ENCODE peak calls at places on chromosomes 16 and 17, in ten cellular contexts. K is heart left ventricle, G is testis, I is IMR-90, M is tibial nerve, L is lower leg skin, N is GM12878, O is thyroid gland, T is right lobe of liver, U is adrenal gland. R is an unnamed sample.

GRCh38 chr17:16512011-16512410 is 20.0 kb upstream of the LRRC75A start:
- DNase-seq in K (no peak), G (no peak), I (no peak), M (no peak), L (no peak), N (no peak), O (no peak), T (no peak), U (no peak), R (no peak)

GRCh38 chr17:43069368-43069898 is 44.4 kb downstream of the RND2 start:
- DNase-seq in K (no peak), G (no peak), I (no peak), M (no peak), L (no peak), N (no peak), O (no peak), T (no peak), U (no peak), R (no peak)

GRCh38 chr17:33056392-33057146 is 64.9 kb downstream of the SPACA3 start:
- DNase-seq in K (no peak), G (no peak), I (no peak), M (no peak), L (no peak), N (no peak), O (no peak), T (no peak), U (no peak), R (no peak)

GRCh38 chr16:23505942-23506605 is 4.2 kb downstream of the GGA2 start:
- DNase-seq in K (no peak), G (no peak), I (no peak), M (no peak), L (no peak), N (no peak), O (no peak), T (no peak), U (no peak), R (no peak)

GRCh38 chr17:61805399-61805798 is 57.9 kb downstream of the BRIP1 start:
- DNase-seq in K (no peak), G (no peak), I (peak), M (no peak), L (no peak), N (no peak), O (no peak), T (no peak), U (no peak), R (no peak)

GRCh38 chr17:46851029-46851741 is at the start of gene WNT9B:
- DNase-seq in K (no peak), G (peak), I (no peak), M (no peak), L (no peak), N (no peak), O (peak), T (peak), U (no peak), R (peak)

GRCh38 chr16:86664518-86665318 is 86.4 kb downstream of the FOXL1 start:
- DNase-seq in K (no peak), G (no peak), I (peak), M (no peak), L (peak), N (peak), O (no peak), T (no peak), U (no peak), R (no peak)

GRCh38 chr16:56910654-56911539 is 21.0 kb upstream of the HERPUD1 start:
- DNase-seq in K (peak), G (peak), I (peak), M (no peak), L (no peak), N (no peak), O (no peak), T (no peak), U (no peak), R (no peak)

GRCh38 chr16:54939537-54940278 is 9.0 kb downstream of the IRX5 start:
- DNase-seq in K (no peak), G (no peak), I (no peak), M (no peak), L (peak), N (no peak), O (no peak), T (no peak), U (no peak), R (no peak)

GRCh38 chr16:67563708-67564468 is 1.6 kb downstream of the CTCF start:
- DNase-seq in K (no peak), G (no peak), I (peak), M (no peak), L (peak), N (no peak), O (peak), T (peak), U (peak), R (peak)

GRCh38 chr16:55622930-55623561 is 32.7 kb upstream of the SLC6A2 start:
- DNase-seq in K (no peak), G (peak), I (no peak), M (no peak), L (no peak), N (no peak), O (no peak), T (peak), U (peak), R (peak)

GRCh38 chr17:17496189-17497064 is at the start of gene RASD1:
- DNase-seq in K (peak), G (peak), I (peak), M (peak), L (peak), N (no peak), O (peak), T (peak), U (peak), R (peak)

GRCh38 chr17:4599505-4600281 is 15.4 kb downstream of the SMTNL2 start:
- DNase-seq in K (no peak), G (peak), I (peak), M (no peak), L (no peak), N (no peak), O (no peak), T (no peak), U (peak), R (no peak)

GRCh38 chr17:58269557-58270291 is 11.0 kb downstream of the MPO start:
- DNase-seq in K (no peak), G (no peak), I (no peak), M (no peak), L (peak), N (no peak), O (no peak), T (no peak), U (no peak), R (no peak)

GRCh38 chr17:32152130-32152529 is 9.8 kb downstream of the RHOT1 start:
- DNase-seq in K (no peak), G (peak), I (no peak), M (no peak), L (no peak), N (no peak), O (peak), T (peak), U (peak), R (peak)

GRCh38 chr16:16861546-16861945 is 482.6 kb downstream of the NPIPA7 start:
- DNase-seq in K (peak), G (peak), I (peak), M (no peak), L (peak), N (peak), O (peak), T (peak), U (peak), R (peak)

GRCh38 chr16:66750279-66751134 is 902 bp downstream of the DYNC1LI2 start:
- DNase-seq in K (no peak), G (no peak), I (no peak), M (no peak), L (no peak), N (no peak), O (no peak), T (no peak), U (no peak), R (no peak)

GRCh38 chr16:56094231-56094630 is 97.1 kb upstream of the GNAO1 start:
- DNase-seq in K (no peak), G (no peak), I (no peak), M (no peak), L (peak), N (no peak), O (no peak), T (no peak), U (no peak), R (no peak)

GRCh38 chr16:75065808-75066149 is 50.8 kb downstream of the LDHD start:
- DNase-seq in K (no peak), G (no peak), I (no peak), M (no peak), L (no peak), N (no peak), O (no peak), T (no peak), U (no peak), R (no peak)

GRCh38 chr17:46020023-46020735 is 21.1 kb downstream of the STH start:
- DNase-seq in K (no peak), G (no peak), I (no peak), M (no peak), L (peak), N (peak), O (no peak), T (no peak), U (no peak), R (no peak)

DNA sequence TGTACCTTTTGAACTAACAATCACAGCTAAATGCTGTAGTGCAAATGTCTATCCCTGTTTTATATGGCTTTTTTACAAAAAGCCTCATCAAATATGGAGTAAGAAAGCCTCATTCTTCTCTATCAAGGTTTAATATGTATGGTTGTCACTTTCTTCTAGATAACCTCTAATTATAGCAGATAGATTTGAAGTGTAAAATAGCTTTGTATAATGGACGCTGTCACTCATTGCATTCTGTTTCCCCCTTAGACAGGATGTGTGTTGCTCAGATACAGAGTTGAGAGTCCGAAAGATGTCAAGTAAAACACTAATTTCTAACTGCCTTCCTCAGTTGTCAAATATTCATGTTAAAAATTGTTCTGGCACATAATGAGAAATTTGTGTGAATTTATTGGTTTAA is 88.0 kb downstream of the NLK start:
- DNase-seq in K (no peak), G (no peak), I (no peak), M (no peak), L (no peak), N (no peak), O (no peak), T (no peak), U (no peak), R (no peak)
- TF ChIP-seq POLR2A in K (no peak), G (no peak), I (no peak), M (no peak), L (no peak), N (no peak), O (no peak), T (no peak), U (no peak), R (no peak)

DNA sequence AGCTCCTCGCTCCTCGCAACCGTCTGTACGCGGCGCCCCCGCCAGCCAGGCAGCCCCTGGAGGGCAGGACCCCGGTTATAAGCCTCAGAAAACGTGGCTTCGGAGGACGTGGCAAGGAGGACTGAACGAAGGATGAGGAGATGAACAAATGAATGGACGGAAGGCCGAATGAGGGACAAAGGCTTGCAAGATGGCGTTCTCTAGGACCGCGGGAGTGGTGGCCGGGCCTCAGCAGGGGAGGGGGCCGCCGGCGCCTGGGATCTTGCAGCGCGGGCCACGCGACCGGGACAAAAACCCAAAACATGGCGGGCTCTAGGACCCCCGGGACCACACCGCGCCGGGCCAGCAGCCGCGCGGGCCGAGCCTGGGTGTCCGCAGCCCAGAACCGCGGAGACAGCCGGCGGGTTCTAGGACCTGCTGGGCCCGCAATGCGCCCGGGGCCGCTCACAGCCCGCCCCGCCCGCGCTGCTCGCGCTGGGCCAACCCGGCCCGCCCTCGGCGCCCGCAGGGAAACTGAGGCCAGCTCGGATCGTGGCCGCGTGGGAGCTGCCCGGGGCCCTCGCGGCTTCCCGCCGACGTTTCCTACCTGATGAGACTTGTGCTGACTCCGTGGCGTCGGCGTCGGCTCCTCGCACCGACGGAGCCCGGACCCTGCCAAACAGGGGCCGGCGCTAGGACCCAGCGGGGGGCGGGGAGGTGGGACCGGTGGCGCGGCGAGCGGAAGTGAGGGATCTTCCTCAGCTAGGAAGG is 792 bp downstream of the ZNF668 start:
- DNase-seq in K (peak), G (peak), I (peak), M (peak), L (peak), N (no peak), O (peak), T (peak), U (peak), R (peak)
- TF ChIP-seq POLR2A in K (no peak), G (no peak), I (peak), M (no peak), L (no peak), N (peak), O (peak), T (peak), U (no peak), R (no peak)

GRCh38 chr17:7560172-7561027 is 1.3 kb upstream of the SENP3 start:
- DNase-seq in K (peak), G (peak), I (peak), M (no peak), L (peak), N (no peak), O (peak), T (no peak), U (peak), R (peak)

GRCh38 chr17:7562208-7562605 is 488 bp downstream of the SENP3 start:
- DNase-seq in K (no peak), G (no peak), I (no peak), M (no peak), L (no peak), N (no peak), O (no peak), T (no peak), U (no peak), R (no peak)

GRCh38 chr17:7563115-7563869 is 1.6 kb downstream of the SENP3 start:
- DNase-seq in K (no peak), G (no peak), I (no peak), M (no peak), L (no peak), N (no peak), O (no peak), T (no peak), U (no peak), R (no peak)

GRCh38 chr17:7561028-7561575 is 617 bp upstream of the SENP3 start:
- DNase-seq in K (peak), G (peak), I (peak), M (peak), L (peak), N (no peak), O (peak), T (peak), U (peak), R (peak)

GRCh38 chr17:7561589-7562207 is at the start of gene SENP3:
- DNase-seq in K (peak), G (peak), I (peak), M (peak), L (peak), N (no peak), O (peak), T (peak), U (peak), R (peak)
- TF ChIP-seq POLR2A in K (no peak), G (no peak), I (no peak), M (peak), L (no peak), N (peak), O (peak), T (peak), U (peak), R (peak)

GRCh38 chr17:27968206-27968732 is 74.2 kb upstream of the NLK start:
- DNase-seq in K (peak), G (peak), I (no peak), M (no peak), L (peak), N (no peak), O (peak), T (no peak), U (peak), R (peak)
- TF ChIP-seq POLR2A in K (no peak), G (no peak), I (no peak), M (no peak), L (no peak), N (no peak), O (no peak), T (no peak), U (no peak), R (peak)

GRCh38 chr16:70298988-70299938 is at the start of gene DDX19B:
- DNase-seq in K (peak), G (peak), I (peak), M (peak), L (peak), N (no peak), O (peak), T (peak), U (peak), R (peak)
- TF ChIP-seq POLR2A in K (no peak), G (no peak), I (peak), M (peak), L (peak), N (peak), O (peak), T (peak), U (peak), R (peak)

GRCh38 chr16:51201604-51202003 is 50.5 kb upstream of the SALL1 start:
- DNase-seq in K (no peak), G (no peak), I (no peak), M (no peak), L (no peak), N (no peak), O (no peak), T (no peak), U (no peak), R (no peak)
- TF ChIP-seq POLR2A in K (no peak), G (no peak), I (no peak), M (no peak), L (no peak), N (no peak), O (no peak), T (no peak), U (no peak), R (no peak)

DNA sequence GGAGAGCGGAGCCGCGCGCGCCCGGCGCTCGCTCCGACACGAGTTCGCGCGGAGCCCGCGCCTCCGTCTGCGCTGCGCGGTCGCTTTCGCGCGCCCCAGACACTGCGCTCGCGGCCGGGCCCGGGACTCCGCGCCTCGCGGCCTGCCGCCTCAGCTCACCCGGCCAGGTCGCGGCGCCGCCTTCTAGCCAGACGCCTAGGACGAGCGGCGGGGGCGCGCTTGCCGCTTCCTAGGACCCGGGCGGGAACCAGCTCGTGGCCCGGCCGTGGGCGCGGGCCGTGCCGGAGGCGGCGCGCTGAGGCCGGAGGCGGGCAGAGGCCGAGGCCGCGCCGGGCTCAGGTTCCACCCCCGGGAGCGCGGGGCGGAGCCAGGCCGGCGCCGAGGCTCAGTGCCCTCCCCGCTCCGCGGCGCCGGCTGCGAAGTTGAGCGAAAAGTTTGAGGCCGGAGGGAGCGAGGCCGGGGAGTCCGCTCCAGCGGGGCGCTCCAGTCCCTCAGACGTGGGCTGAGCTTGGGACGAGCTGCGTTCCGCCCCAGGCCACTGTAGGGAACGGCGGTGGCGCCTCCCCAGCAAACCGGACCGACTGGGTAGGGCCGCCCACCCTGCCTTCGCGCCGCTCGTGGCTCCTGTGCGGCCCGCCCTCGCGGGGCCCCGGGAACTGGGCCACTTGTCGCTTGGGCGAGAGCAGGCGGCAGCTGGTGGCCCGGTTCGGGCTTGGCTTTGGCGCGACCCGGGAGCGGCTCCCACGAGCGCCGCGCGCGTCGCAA is at the start of gene SPHK1:
- DNase-seq in K (peak), G (peak), I (peak), M (peak), L (peak), N (no peak), O (peak), T (peak), U (peak), R (peak)
- TF ChIP-seq POLR2A in K (no peak), G (no peak), I (peak), M (peak), L (no peak), N (no peak), O (peak), T (peak), U (peak), R (peak)

DNA sequence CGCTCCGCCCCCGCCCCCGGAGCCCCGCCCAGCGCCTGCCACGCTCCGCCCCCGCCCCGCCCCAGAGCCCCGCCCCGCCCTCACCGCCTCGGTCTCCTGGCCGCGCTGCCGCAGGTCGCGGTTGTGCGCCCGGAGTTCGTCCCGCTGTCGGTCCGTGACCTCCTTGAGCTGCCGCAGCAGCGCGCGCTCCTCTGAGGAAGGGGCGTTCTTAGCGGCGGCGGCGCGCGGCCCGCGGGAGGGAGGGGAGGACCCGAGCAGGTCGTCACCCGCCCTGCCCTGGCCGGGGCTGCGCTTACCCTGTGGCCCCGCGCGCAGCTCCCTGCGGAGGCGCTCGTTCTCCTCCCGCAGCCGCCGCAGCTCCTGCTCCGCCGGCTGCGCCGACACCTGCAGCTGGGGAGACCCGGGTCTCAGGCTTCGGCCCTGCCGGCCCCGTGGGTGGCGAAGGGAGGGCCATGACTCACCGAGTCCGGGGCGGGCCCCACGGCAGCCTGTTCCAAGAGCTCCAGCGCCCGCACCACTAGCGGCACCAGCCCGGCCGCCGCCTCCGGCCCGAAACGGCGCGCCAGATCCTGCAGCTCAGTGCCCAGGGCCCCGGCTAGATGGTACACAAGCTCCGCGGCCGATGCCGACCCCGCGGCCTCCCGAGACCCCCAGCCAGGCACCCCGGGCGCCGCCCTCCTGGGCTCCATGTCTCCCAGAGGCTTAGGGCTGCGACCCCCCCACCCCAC is 386 bp downstream of the RILP start:
- DNase-seq in K (peak), G (peak), I (peak), M (peak), L (peak), N (no peak), O (peak), T (no peak), U (peak), R (peak)
- TF ChIP-seq POLR2A in K (peak), G (no peak), I (peak), M (no peak), L (no peak), N (peak), O (peak), T (peak), U (peak), R (peak)

GRCh38 chr17:40447148-40447644 is 3.9 kb downstream of the IGFBP4 start:
- DNase-seq in K (peak), G (no peak), I (no peak), M (no peak), L (no peak), N (no peak), O (no peak), T (peak), U (no peak), R (no peak)
- TF ChIP-seq POLR2A in K (no peak), G (no peak), I (no peak), M (no peak), L (no peak), N (no peak), O (no peak), T (peak), U (no peak), R (no peak)

GRCh38 chr17:81244358-81245023 is 5.4 kb downstream of the NDUFAF8 start:
- DNase-seq in K (no peak), G (no peak), I (no peak), M (no peak), L (no peak), N (no peak), O (no peak), T (no peak), U (no peak), R (no peak)
- TF ChIP-seq POLR2A in K (no peak), G (no peak), I (no peak), M (no peak), L (no peak), N (peak), O (no peak), T (no peak), U (no peak), R (no peak)

R was measured in body of pancreas.